ENCODE peak calls at places on chromosome 17, in seven cellular contexts. P, E, R, A, Z, J and S are unnamed samples.

GRCh38 chr17:36182176-36183000 is 6.0 kb upstream of the TBC1D3B start:
- DNase-seq in P (no peak), E (no peak), R (peak; percentile 46), A (no peak), Z (no peak), J (no peak), S (no peak)

GRCh38 chr17:60421273-60422161 is 772 bp upstream of the CHCT1 start:
- DNase-seq in P (peak; percentile 59), E (peak; percentile 26), R (peak; percentile 66), A (peak; percentile 31), Z (peak; percentile 54), J (peak; percentile 52), S (peak; percentile 82)

GRCh38 chr17:76138234-76138895 is 2.7 kb downstream of the FOXJ1 start:
- DNase-seq in P (no peak), E (no peak), R (no peak), A (no peak), Z (peak; percentile 91), J (no peak), S (no peak)

GRCh38 chr17:46756061-46756735 is 62.3 kb downstream of the WNT3 start:
- DNase-seq in P (no peak), E (no peak), R (no peak), A (no peak), Z (no peak), J (no peak), S (no peak)

GRCh38 chr17:78672880-78673371 is 95.7 kb upstream of the DNAH17 start:
- DNase-seq in P (no peak), E (peak; percentile 11), R (no peak), A (no peak), Z (no peak), J (no peak), S (no peak)

GRCh38 chr17:66727634-66728570 is 107.0 kb upstream of the CACNG5 start:
- DNase-seq in P (peak; percentile 34), E (peak; percentile 29), R (peak; percentile 81), A (no peak), Z (peak; percentile 69), J (peak; percentile 62), S (peak; percentile 79)

GRCh38 chr17:72125226-72125651 is 4.4 kb downstream of the SOX9 start:
- DNase-seq in P (no peak), E (peak; percentile 24), R (no peak), A (no peak), Z (no peak), J (no peak), S (no peak)

GRCh38 chr17:66604381-66604780 is 230.5 kb upstream of the CACNG5 start:
- DNase-seq in P (peak; percentile 9), E (no peak), R (no peak), A (no peak), Z (no peak), J (no peak), S (no peak)

GRCh38 chr17:66313995-66314659 is 11.7 kb downstream of the PRKCA start:
- DNase-seq in P (no peak), E (no peak), R (no peak), A (no peak), Z (no peak), J (no peak), S (no peak)

GRCh38 chr17:27226611-27227234 is 67.2 kb upstream of the WSB1 start:
- DNase-seq in P (peak; percentile 36), E (peak; percentile 64), R (no peak), A (no peak), Z (no peak), J (no peak), S (no peak)

GRCh38 chr17:45286286-45286685 is 24.4 kb upstream of the SPATA32 start:
- DNase-seq in P (no peak), E (no peak), R (no peak), A (no peak), Z (no peak), J (no peak), S (no peak)

GRCh38 chr17:50604470-50604869 is 30.2 kb upstream of the ABCC3 start:
- DNase-seq in P (peak; percentile 38), E (no peak), R (peak; percentile 74), A (no peak), Z (no peak), J (no peak), S (no peak)

GRCh38 chr17:17512866-17513265 is 16.7 kb upstream of the RASD1 start:
- DNase-seq in P (no peak), E (no peak), R (no peak), A (no peak), Z (no peak), J (no peak), S (no peak)

GRCh38 chr17:71402007-71402406 is 718.8 kb upstream of the SOX9 start:
- DNase-seq in P (no peak), E (no peak), R (no peak), A (no peak), Z (no peak), J (no peak), S (no peak)

GRCh38 chr17:29138991-29139682 is 41.1 kb downstream of the MYO18A start:
- DNase-seq in P (no peak), E (no peak), R (peak; percentile 70), A (no peak), Z (no peak), J (no peak), S (peak; percentile 66)

DNA sequence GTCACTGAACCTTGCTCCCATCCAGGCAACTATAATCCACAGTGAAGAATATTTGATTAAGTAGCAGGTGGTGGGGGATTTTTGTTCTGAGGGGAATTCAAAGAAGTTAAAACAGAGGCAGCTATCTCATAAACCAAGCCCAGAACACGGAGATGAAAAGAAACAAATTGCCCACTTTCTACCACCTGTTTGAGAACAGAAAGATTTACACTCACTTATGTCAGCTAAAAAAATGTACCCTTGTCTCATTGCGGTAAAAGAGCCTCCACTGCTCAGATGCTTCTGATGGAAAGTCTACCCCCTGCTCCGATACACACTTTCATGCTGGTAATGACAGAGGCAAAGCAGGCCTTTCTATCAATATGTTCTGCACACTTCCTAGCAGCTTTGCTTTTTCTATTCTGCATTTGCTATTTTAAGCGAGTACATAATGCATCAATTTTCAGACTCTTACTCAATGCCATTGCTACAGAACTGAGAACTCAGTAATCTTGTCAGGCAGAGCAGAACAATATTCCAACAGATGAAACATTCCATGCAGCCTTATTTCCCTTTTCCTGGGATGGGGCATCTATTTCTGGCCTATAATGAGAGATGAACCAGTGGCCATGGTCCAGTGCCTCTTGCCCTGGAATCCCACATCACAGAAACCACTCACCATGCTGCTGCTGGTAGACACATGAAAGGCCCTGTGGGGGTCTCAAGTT is 29.0 kb downstream of the CDK5R1 start:
- DNase-seq in P (no peak), E (no peak), R (no peak), A (no peak), Z (no peak), J (no peak), S (peak; percentile 82)
- TF ChIP-seq CTCF in P (no peak), E (no peak), R (no peak), A (no peak), Z (no peak), J (no peak), S (no peak)

GRCh38 chr17:57955183-57955952 is at the start of gene CUEDC1:
- DNase-seq in P (peak; percentile 64), E (peak; percentile 34), R (peak; percentile 68), A (no peak), Z (peak; percentile 90), J (peak; percentile 53), S (peak; percentile 54)
- H3K4me3 ChIP-seq in P (peak within 1 kb of the TSS; percentile 80), E (peak within 1 kb of the TSS; percentile 55), R (peak within 1 kb of the TSS; percentile 71), A (peak within 1 kb of the TSS; percentile 89), Z (peak within 1 kb of the TSS; percentile 69), J (peak within 1 kb of the TSS; percentile 77), S (peak within 1 kb of the TSS; percentile 48)

GRCh38 chr17:40445769-40446468 is 2.7 kb downstream of the IGFBP4 start:
- DNase-seq in P (no peak), E (no peak), R (no peak), A (no peak), Z (no peak), J (no peak), S (no peak)
- TF ChIP-seq CTCF in P (peak; percentile 31), E (peak; percentile 15), R (peak; percentile 6), A (no peak), Z (no peak), J (no peak), S (no peak)

GRCh38 chr17:4970273-4970672 is 2.7 kb upstream of the SPAG7 start:
- DNase-seq in P (no peak), E (no peak), R (no peak), A (no peak), Z (no peak), J (no peak), S (no peak)

GRCh38 chr17:4968166-4968915 is 724 bp upstream of the SPAG7 start:
- DNase-seq in P (no peak), E (no peak), R (peak; percentile 45), A (no peak), Z (peak; percentile 22), J (no peak), S (peak; percentile 15)

GRCh38 chr17:4969551-4970231 is 2.1 kb upstream of the SPAG7 start:
- DNase-seq in P (no peak), E (no peak), R (no peak), A (no peak), Z (peak; percentile 12), J (no peak), S (no peak)

GRCh38 chr17:4967539-4968165 is at the start of gene SPAG7:
- DNase-seq in P (peak; percentile 98), E (peak; percentile 95), R (peak; percentile 96), A (peak; percentile 79), Z (peak; percentile 90), J (peak; percentile 91), S (peak; percentile 99)

DNA sequence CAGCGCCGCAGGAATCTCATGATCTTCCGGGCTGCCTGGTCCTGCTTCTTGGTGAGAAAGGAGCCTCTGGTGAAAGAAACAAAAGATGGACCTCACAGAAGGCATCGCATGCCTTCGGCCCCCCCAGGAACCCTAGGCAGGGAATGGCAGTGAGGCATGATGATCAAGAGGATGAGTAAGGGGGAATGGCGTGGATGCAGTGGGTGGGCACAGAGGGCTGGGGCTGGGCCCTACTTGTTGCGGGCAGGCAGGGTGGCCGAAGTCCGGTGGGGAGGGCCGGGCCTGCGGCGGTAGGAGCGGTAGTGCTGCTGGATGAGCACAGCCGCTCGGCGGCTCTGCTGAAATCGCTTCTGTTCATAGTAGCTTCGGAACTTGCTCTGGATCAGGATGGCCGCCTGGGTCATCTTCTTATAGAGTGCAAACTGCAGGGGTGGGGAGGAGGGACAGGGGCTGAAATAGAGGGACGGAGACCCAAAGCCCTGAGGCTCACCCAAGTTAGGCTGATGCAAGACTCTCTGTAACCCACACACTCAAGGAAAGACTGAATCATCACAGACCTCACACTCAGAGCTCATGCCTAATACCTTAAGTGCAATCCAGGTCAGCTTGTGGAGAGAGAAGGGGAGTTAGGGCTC is 1.4 kb upstream of the SPAG7 start:
- DNase-seq in P (peak; percentile 90), E (peak; percentile 80), R (no peak), A (no peak), Z (peak; percentile 43), J (no peak), S (no peak)
- H3K4me3 ChIP-seq in P (peak overlapping the region; percentile 69), E (peak overlapping the region; percentile 67), R (no peak overlapping the region), A (peak overlapping the region; percentile 89), Z (peak overlapping the region; percentile 62), J (peak overlapping the region; percentile 64), S (peak overlapping the region; percentile 97)